ENCODE peak calls at places on chromosomes 13 and 19, in eight cellular contexts. One of them, this sample, is unnamed.

GRCh38 chr13:110367620-110368019 is 60.5 kb downstream of the COL4A2 start:
- DNase-seq in cardiac muscle cell: no peak
- DNase-seq in neural crest cell: no peak
- DNase-seq in nephron progenitor cell: no peak
- DNase-seq in GM12864: no peak
- DNase-seq in A673: no peak
- DNase-seq in CD4-positive, alpha-beta T cell: no peak
- DNase-seq in fibroblast of pulmonary artery: no peak
- DNase-seq in this sample: no peak

GRCh38 chr13:112874751-112875300 is 94.2 kb upstream of the MCF2L start:
- DNase-seq in cardiac muscle cell: no peak
- DNase-seq in fibroblast of pulmonary artery: no peak
- DNase-seq in GM12864: no peak
- DNase-seq in nephron progenitor cell: no peak
- DNase-seq in neural crest cell: no peak
- DNase-seq in A673: no peak
- DNase-seq in CD4-positive, alpha-beta T cell: peak; percentile 26
- DNase-seq in this sample: no peak

GRCh38 chr19:33299061-33299665 is 3.2 kb downstream of the CEBPA start:
- DNase-seq in nephron progenitor cell: no peak
- DNase-seq in fibroblast of pulmonary artery: no peak
- DNase-seq in cardiac muscle cell: no peak
- DNase-seq in CD4-positive, alpha-beta T cell: no peak
- DNase-seq in neural crest cell: no peak
- DNase-seq in A673: no peak
- DNase-seq in GM12864: no peak
- DNase-seq in this sample: peak; percentile 38

GRCh38 chr13:101570410-101570809 is 117.9 kb downstream of the ITGBL1 start:
- DNase-seq in fibroblast of pulmonary artery: no peak
- DNase-seq in A673: no peak
- DNase-seq in GM12864: no peak
- DNase-seq in neural crest cell: no peak
- DNase-seq in cardiac muscle cell: no peak
- DNase-seq in CD4-positive, alpha-beta T cell: no peak
- DNase-seq in nephron progenitor cell: no peak
- DNase-seq in this sample: no peak

GRCh38 chr19:16452321-16452720 is 19.4 kb downstream of the EPS15L1 start:
- DNase-seq in neural crest cell: no peak
- DNase-seq in A673: no peak
- DNase-seq in cardiac muscle cell: no peak
- DNase-seq in fibroblast of pulmonary artery: no peak
- DNase-seq in CD4-positive, alpha-beta T cell: no peak
- DNase-seq in nephron progenitor cell: no peak
- DNase-seq in GM12864: no peak
- DNase-seq in this sample: no peak

GRCh38 chr13:33446821-33447481 is 161.4 kb upstream of the STARD13 start:
- DNase-seq in cardiac muscle cell: no peak
- DNase-seq in A673: peak; percentile 34
- DNase-seq in neural crest cell: no peak
- DNase-seq in nephron progenitor cell: no peak
- DNase-seq in GM12864: no peak
- DNase-seq in CD4-positive, alpha-beta T cell: no peak
- DNase-seq in fibroblast of pulmonary artery: no peak
- DNase-seq in this sample: no peak

GRCh38 chr19:19554074-19555023 is 16.3 kb downstream of the CILP2 start:
- DNase-seq in A673: peak; percentile 61
- DNase-seq in neural crest cell: peak; percentile 70
- DNase-seq in cardiac muscle cell: peak; percentile 61
- DNase-seq in GM12864: no peak
- DNase-seq in CD4-positive, alpha-beta T cell: peak; percentile 69
- DNase-seq in nephron progenitor cell: peak; percentile 69
- DNase-seq in fibroblast of pulmonary artery: peak; percentile 47
- DNase-seq in this sample: no peak

GRCh38 chr13:112806761-112807652 is 117.2 kb downstream of the ATP11A start:
- DNase-seq in A673: no peak
- DNase-seq in neural crest cell: no peak
- DNase-seq in fibroblast of pulmonary artery: no peak
- DNase-seq in nephron progenitor cell: no peak
- DNase-seq in GM12864: no peak
- DNase-seq in cardiac muscle cell: no peak
- DNase-seq in CD4-positive, alpha-beta T cell: no peak
- DNase-seq in this sample: no peak

GRCh38 chr13:76474356-76474755 is 411.8 kb downstream of the KCTD12 start:
- DNase-seq in fibroblast of pulmonary artery: peak; percentile 41
- DNase-seq in neural crest cell: no peak
- DNase-seq in GM12864: no peak
- DNase-seq in CD4-positive, alpha-beta T cell: no peak
- DNase-seq in nephron progenitor cell: no peak
- DNase-seq in A673: no peak
- DNase-seq in cardiac muscle cell: peak; percentile 49
- DNase-seq in this sample: no peak

DNA sequence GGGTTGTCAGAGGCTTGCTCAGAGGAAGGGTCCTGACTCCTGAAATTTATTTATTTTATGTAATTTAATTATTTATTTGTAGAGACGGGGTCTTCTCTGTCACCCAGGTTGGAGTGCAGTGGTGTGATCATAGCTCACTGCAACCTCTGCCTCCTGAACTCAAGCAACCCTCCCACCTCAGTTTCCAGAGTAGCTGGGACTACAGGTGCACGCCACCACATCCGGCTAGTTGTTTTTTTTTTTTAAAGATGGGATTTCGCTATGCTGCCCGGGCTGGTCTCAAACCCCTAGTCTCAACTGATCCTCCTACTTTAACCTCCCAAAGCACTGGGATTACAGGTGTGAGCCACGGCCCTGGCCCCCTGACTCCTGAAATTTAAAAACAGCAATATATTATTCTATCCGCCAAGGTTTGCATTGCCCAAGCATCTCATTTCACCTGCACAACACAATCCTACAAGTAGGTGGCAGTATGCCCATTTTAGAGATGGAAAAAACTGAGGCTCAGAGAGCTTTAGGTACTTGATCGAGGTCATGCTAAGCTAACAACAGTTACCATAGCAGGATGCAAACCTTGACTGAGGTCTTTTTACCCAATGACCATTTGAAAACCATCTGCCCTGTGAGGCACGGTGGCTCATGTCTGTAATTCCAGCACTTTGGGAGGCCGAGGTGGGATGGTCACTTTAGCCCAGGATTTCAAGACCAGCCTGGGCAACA is 18.1 kb downstream of the ARHGEF18 start:
- DNase-seq in cardiac muscle cell: peak; percentile 59
- DNase-seq in neural crest cell: no peak
- DNase-seq in A673: peak; percentile 60
- DNase-seq in fibroblast of pulmonary artery: peak; percentile 58
- DNase-seq in nephron progenitor cell: no peak
- DNase-seq in CD4-positive, alpha-beta T cell: no peak
- DNase-seq in GM12864: no peak
- DNase-seq in this sample: no peak
- TF ChIP-seq CTCF in cardiac muscle cell: peak; percentile 36
- TF ChIP-seq CTCF in neural crest cell: peak; percentile 54
- TF ChIP-seq CTCF in A673: peak; percentile 56
- TF ChIP-seq CTCF in fibroblast of pulmonary artery: peak; percentile 24
- TF ChIP-seq CTCF in nephron progenitor cell: no peak
- TF ChIP-seq CTCF in CD4-positive, alpha-beta T cell: peak; percentile 55
- TF ChIP-seq CTCF in GM12864: peak; percentile 67
- TF ChIP-seq CTCF in this sample: peak; percentile 57

GRCh38 chr13:73722120-73722519 is 412.1 kb downstream of the KLF12 start:
- DNase-seq in fibroblast of pulmonary artery: peak; percentile 52
- DNase-seq in CD4-positive, alpha-beta T cell: no peak
- DNase-seq in nephron progenitor cell: no peak
- DNase-seq in neural crest cell: no peak
- DNase-seq in A673: peak; percentile 84
- DNase-seq in GM12864: peak; percentile 30
- DNase-seq in cardiac muscle cell: peak; percentile 49
- DNase-seq in this sample: no peak
- TF ChIP-seq CTCF in fibroblast of pulmonary artery: peak; percentile 46
- TF ChIP-seq CTCF in CD4-positive, alpha-beta T cell: peak; percentile 14
- TF ChIP-seq CTCF in nephron progenitor cell: no peak
- TF ChIP-seq CTCF in neural crest cell: peak; percentile 57
- TF ChIP-seq CTCF in A673: peak; percentile 65
- TF ChIP-seq CTCF in GM12864: peak; percentile 21
- TF ChIP-seq CTCF in cardiac muscle cell: peak; percentile 38
- TF ChIP-seq CTCF in this sample: no peak

DNA sequence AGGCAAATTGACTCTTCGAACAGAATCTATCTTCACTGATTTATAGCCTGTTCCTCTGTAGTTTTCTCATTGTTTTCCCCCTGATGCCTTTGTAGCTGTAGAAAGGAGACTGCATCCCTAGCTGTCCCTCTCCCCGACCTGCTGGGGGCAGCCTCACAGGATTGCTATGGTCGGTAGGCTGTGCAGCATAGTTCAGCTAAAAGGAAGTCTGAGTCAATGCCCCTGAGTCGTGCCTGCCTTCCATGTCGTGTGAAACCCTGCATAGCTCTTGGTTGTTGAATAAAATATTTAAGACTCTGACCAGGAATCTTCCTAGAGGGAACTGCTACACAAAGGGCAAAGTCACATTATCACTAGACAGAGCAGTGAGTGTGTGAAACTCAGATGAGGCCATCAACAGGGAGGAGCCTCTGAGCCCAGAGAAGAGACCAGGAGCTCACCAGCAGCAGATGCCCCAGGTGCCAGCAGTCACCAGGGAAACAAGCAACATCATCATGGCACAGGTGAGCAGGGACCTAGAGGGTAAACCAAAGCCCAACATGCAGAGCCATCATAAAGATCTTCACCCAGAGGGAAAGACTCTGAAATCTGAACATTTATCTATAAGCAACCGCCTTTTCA is 108.4 kb upstream of the NBEA start:
- DNase-seq in A673: peak; percentile 12
- DNase-seq in fibroblast of pulmonary artery: peak; percentile 7
- DNase-seq in CD4-positive, alpha-beta T cell: no peak
- DNase-seq in neural crest cell: no peak
- DNase-seq in GM12864: no peak
- DNase-seq in cardiac muscle cell: no peak
- DNase-seq in nephron progenitor cell: no peak
- DNase-seq in this sample: no peak
- TF ChIP-seq CTCF in A673: peak; percentile 23
- TF ChIP-seq CTCF in fibroblast of pulmonary artery: peak; percentile 3
- TF ChIP-seq CTCF in CD4-positive, alpha-beta T cell: no peak
- TF ChIP-seq CTCF in neural crest cell: no peak
- TF ChIP-seq CTCF in GM12864: no peak
- TF ChIP-seq CTCF in cardiac muscle cell: no peak
- TF ChIP-seq CTCF in nephron progenitor cell: no peak
- TF ChIP-seq CTCF in this sample: no peak

GRCh38 chr13:29384466-29384865 is 211.0 kb downstream of the SLC7A1 start:
- DNase-seq in CD4-positive, alpha-beta T cell: no peak
- DNase-seq in cardiac muscle cell: no peak
- DNase-seq in GM12864: no peak
- DNase-seq in fibroblast of pulmonary artery: no peak
- DNase-seq in neural crest cell: no peak
- DNase-seq in A673: no peak
- DNase-seq in nephron progenitor cell: no peak
- DNase-seq in this sample: no peak
- TF ChIP-seq CTCF in CD4-positive, alpha-beta T cell: no peak
- TF ChIP-seq CTCF in cardiac muscle cell: no peak
- TF ChIP-seq CTCF in GM12864: no peak
- TF ChIP-seq CTCF in fibroblast of pulmonary artery: no peak
- TF ChIP-seq CTCF in neural crest cell: no peak
- TF ChIP-seq CTCF in A673: no peak
- TF ChIP-seq CTCF in nephron progenitor cell: no peak
- TF ChIP-seq CTCF in this sample: no peak

GRCh38 chr19:8592231-8593009 is 15.2 kb upstream of the MYO1F start:
- DNase-seq in fibroblast of pulmonary artery: peak; percentile 98
- DNase-seq in GM12864: no peak
- DNase-seq in cardiac muscle cell: peak; percentile 99
- DNase-seq in CD4-positive, alpha-beta T cell: peak; percentile 95
- DNase-seq in neural crest cell: peak; percentile 94
- DNase-seq in nephron progenitor cell: peak; percentile 100
- DNase-seq in A673: peak; percentile 99
- DNase-seq in this sample: peak; percentile 100

GRCh38 chr19:8596168-8596567 is 14.3 kb downstream of the ADAMTS10 start:
- DNase-seq in fibroblast of pulmonary artery: no peak
- DNase-seq in nephron progenitor cell: no peak
- DNase-seq in CD4-positive, alpha-beta T cell: no peak
- DNase-seq in GM12864: no peak
- DNase-seq in cardiac muscle cell: no peak
- DNase-seq in A673: no peak
- DNase-seq in neural crest cell: no peak
- DNase-seq in this sample: no peak

GRCh38 chr19:8595651-8596050 is 14.9 kb downstream of the ADAMTS10 start:
- DNase-seq in fibroblast of pulmonary artery: no peak
- DNase-seq in A673: no peak
- DNase-seq in neural crest cell: no peak
- DNase-seq in GM12864: no peak
- DNase-seq in cardiac muscle cell: no peak
- DNase-seq in CD4-positive, alpha-beta T cell: no peak
- DNase-seq in nephron progenitor cell: no peak
- DNase-seq in this sample: no peak

GRCh38 chr19:8589177-8589714 is 12.0 kb upstream of the MYO1F start:
- DNase-seq in neural crest cell: no peak
- DNase-seq in CD4-positive, alpha-beta T cell: no peak
- DNase-seq in GM12864: no peak
- DNase-seq in nephron progenitor cell: no peak
- DNase-seq in fibroblast of pulmonary artery: no peak
- DNase-seq in A673: no peak
- DNase-seq in cardiac muscle cell: no peak
- DNase-seq in this sample: no peak

DNA sequence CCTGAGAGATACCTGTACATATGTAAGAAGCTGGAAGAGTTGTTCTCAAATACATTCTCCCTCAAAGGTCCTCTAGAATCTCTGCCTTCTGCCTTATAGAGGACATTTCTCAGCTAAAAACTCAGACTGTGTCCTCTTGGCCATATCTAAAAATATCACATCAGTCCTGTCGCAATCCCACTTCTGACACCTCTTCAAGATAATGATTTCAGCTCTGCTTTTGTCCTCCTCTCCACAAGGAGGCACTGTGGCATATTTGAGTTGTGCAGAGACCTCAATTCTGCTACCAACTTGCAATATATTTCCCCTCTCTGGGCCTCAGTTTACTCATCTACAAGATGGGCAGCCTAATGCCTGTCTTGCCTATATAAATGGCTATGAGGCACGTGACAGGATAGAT is 16.6 kb downstream of the ADAMTS10 start:
- DNase-seq in GM12864: no peak
- DNase-seq in cardiac muscle cell: no peak
- DNase-seq in nephron progenitor cell: no peak
- DNase-seq in A673: peak; percentile 49
- DNase-seq in fibroblast of pulmonary artery: peak; percentile 44
- DNase-seq in CD4-positive, alpha-beta T cell: no peak
- DNase-seq in neural crest cell: no peak
- DNase-seq in this sample: no peak
- TF ChIP-seq CTCF in GM12864: peak; percentile 4
- TF ChIP-seq CTCF in cardiac muscle cell: peak; percentile 22
- TF ChIP-seq CTCF in nephron progenitor cell: no peak
- TF ChIP-seq CTCF in A673: peak; percentile 43
- TF ChIP-seq CTCF in fibroblast of pulmonary artery: peak; percentile 34
- TF ChIP-seq CTCF in CD4-positive, alpha-beta T cell: no peak
- TF ChIP-seq CTCF in neural crest cell: peak; percentile 35
- TF ChIP-seq CTCF in this sample: peak; percentile 22

GRCh38 chr19:14198384-14199376 is 7.3 kb downstream of the ADGRL1 start:
- DNase-seq in GM12864: no peak
- DNase-seq in CD4-positive, alpha-beta T cell: no peak
- DNase-seq in nephron progenitor cell: no peak
- DNase-seq in cardiac muscle cell: peak; percentile 46
- DNase-seq in fibroblast of pulmonary artery: peak; percentile 22
- DNase-seq in A673: peak; percentile 42
- DNase-seq in neural crest cell: no peak
- DNase-seq in this sample: no peak
- TF ChIP-seq CTCF in GM12864: no peak
- TF ChIP-seq CTCF in CD4-positive, alpha-beta T cell: no peak
- TF ChIP-seq CTCF in nephron progenitor cell: no peak
- TF ChIP-seq CTCF in cardiac muscle cell: no peak
- TF ChIP-seq CTCF in fibroblast of pulmonary artery: peak; percentile 6
- TF ChIP-seq CTCF in A673: peak; percentile 32
- TF ChIP-seq CTCF in neural crest cell: no peak
- TF ChIP-seq CTCF in this sample: no peak

GRCh38 chr19:7328647-7329046 is 20.1 kb upstream of the ARHGEF18 start:
- DNase-seq in nephron progenitor cell: no peak
- DNase-seq in A673: no peak
- DNase-seq in fibroblast of pulmonary artery: no peak
- DNase-seq in CD4-positive, alpha-beta T cell: no peak
- DNase-seq in neural crest cell: no peak
- DNase-seq in cardiac muscle cell: no peak
- DNase-seq in GM12864: no peak
- DNase-seq in this sample: no peak
- TF ChIP-seq CTCF in nephron progenitor cell: no peak
- TF ChIP-seq CTCF in A673: no peak
- TF ChIP-seq CTCF in fibroblast of pulmonary artery: no peak
- TF ChIP-seq CTCF in CD4-positive, alpha-beta T cell: peak; percentile 54
- TF ChIP-seq CTCF in neural crest cell: no peak
- TF ChIP-seq CTCF in cardiac muscle cell: no peak
- TF ChIP-seq CTCF in GM12864: peak; percentile 14
- TF ChIP-seq CTCF in this sample: no peak

This sample was measured in mesothelial cell of epicardium.